ENCODE peak calls at places on chromosomes 2 and 18, in ten cellular contexts. B is heart left ventricle, P is PC-3, L is heart right ventricle, U is breast epithelium, A is A549, G is esophagus squamous epithelium, D is neural progenitor cell, F is astrocyte, I is right lobe of liver. W is an unnamed sample. For H3K4me1, the result is how much of the 10 kb centered on the place peaks cover.

GRCh38 chr2:37802899-37803379 is 122.1 kb upstream of the RMDN2 start:
- DNase-seq in D (no peak), L (no peak), F (peak), B (no peak), A (peak), U (no peak), P (peak), G (no peak), I (no peak), W (no peak)

GRCh38 chr2:12759248-12759647 is 42.5 kb downstream of the TRIB2 start:
- DNase-seq in L (no peak), A (no peak), U (no peak), D (no peak), B (no peak), P (peak), I (no peak), G (no peak), F (peak), W (no peak)

GRCh38 chr2:118784860-118785259 is 62.6 kb downstream of the EN1 start:
- DNase-seq in B (no peak), U (no peak), P (no peak), D (no peak), F (no peak), A (no peak), I (no peak), G (no peak), L (no peak), W (no peak)

GRCh38 chr2:64617631-64618151 is 36.0 kb downstream of the SERTAD2 start:
- DNase-seq in U (no peak), B (no peak), G (no peak), F (no peak), I (no peak), P (no peak), D (peak), L (no peak), A (no peak), W (no peak)

GRCh38 chr2:185268651-185269050 is 470.0 kb upstream of the FSIP2 start:
- DNase-seq in F (no peak), I (no peak), A (no peak), P (no peak), U (no peak), D (no peak), B (no peak), G (no peak), L (no peak), W (no peak)

GRCh38 chr2:61727746-61728145 is 126.1 kb downstream of the FAM161A start:
- DNase-seq in P (peak), G (no peak), U (no peak), D (no peak), F (peak), I (no peak), B (no peak), A (no peak), L (no peak), W (no peak)

GRCh38 chr2:108268001-108268400 is 20.7 kb upstream of the SULT1C2 start:
- DNase-seq in P (peak), G (no peak), L (no peak), U (no peak), B (no peak), D (no peak), F (peak), I (no peak), A (peak), W (no peak)

GRCh38 chr18:9757851-9758587 is 49.9 kb downstream of the RAB31 start:
- DNase-seq in D (no peak), P (no peak), L (no peak), B (no peak), F (peak), I (no peak), G (no peak), U (no peak), A (no peak), W (no peak)

GRCh38 chr2:207974214-207974600 is 51.1 kb downstream of the PLEKHM3 start:
- DNase-seq in B (no peak), L (no peak), P (no peak), D (no peak), A (no peak), U (no peak), G (no peak), F (no peak), I (no peak), W (no peak)

GRCh38 chr2:209547726-209548125 is 123.9 kb downstream of the MAP2 start:
- DNase-seq in L (no peak), U (no peak), A (no peak), F (no peak), D (no peak), I (no peak), G (no peak), P (no peak), B (no peak), W (no peak)

GRCh38 chr18:36511791-36512352 is 214.4 kb downstream of the FHOD3 start:
- DNase-seq in L (no peak), I (no peak), G (no peak), A (no peak), U (no peak), B (no peak), P (peak), D (no peak), F (no peak), W (no peak)

GRCh38 chr2:163774862-163775261 is 39.1 kb upstream of the FIGN start:
- DNase-seq in P (peak), D (no peak), B (no peak), A (peak), I (no peak), F (peak), G (no peak), U (no peak), L (no peak), W (no peak)

GRCh38 chr2:3076848-3077735 is 300.5 kb downstream of the EIPR1 start:
- DNase-seq in P (no peak), U (no peak), A (no peak), D (peak), I (no peak), B (no peak), L (no peak), F (no peak), G (no peak), W (no peak)

GRCh38 chr18:36662000-36662399 is 166.8 kb downstream of the TPGS2 start:
- DNase-seq in I (no peak), A (no peak), G (no peak), B (no peak), U (no peak), L (no peak), F (no peak), P (no peak), D (peak), W (no peak)

GRCh38 chr18:79496978-79497637 is 101.4 kb downstream of the NFATC1 start:
- DNase-seq in L (peak), A (no peak), G (no peak), P (no peak), F (peak), I (no peak), D (no peak), U (no peak), B (peak), W (peak)

GRCh38 chr2:11680181-11680900 is 10.3 kb upstream of the NTSR2 start:
- DNase-seq in A (no peak), I (no peak), F (no peak), G (no peak), B (no peak), D (no peak), U (no peak), P (no peak), L (no peak), W (peak)

GRCh38 chr2:85852979-85853498 is 35.8 kb downstream of the ST3GAL5 start:
- DNase-seq in F (no peak), B (peak), P (no peak), D (no peak), I (peak), G (peak), L (peak), A (no peak), U (peak), W (no peak)

GRCh38 chr2:4533806-4534205 is 830.4 kb downstream of the DCDC2C start:
- DNase-seq in U (no peak), D (no peak), I (no peak), G (no peak), F (no peak), A (no peak), P (no peak), B (no peak), L (no peak), W (no peak)

GRCh38 chr2:15940661-15941482 is 522 bp downstream of the MYCN start:
- DNase-seq in P (no peak), L (peak), G (no peak), U (no peak), B (no peak), I (peak), A (peak), F (no peak), D (peak), W (no peak)

GRCh38 chr2:195559431-195559914 is 97.6 kb upstream of the SLC39A10 start:
- DNase-seq in B (peak), I (no peak), D (no peak), U (no peak), L (peak), P (peak), G (no peak), A (no peak), F (peak), W (no peak)

GRCh38 chr2:46780411-46780800 is 135.2 kb downstream of the MCFD2 start:
- DNase-seq in A (no peak), I (no peak), P (no peak), G (no peak), L (peak), B (peak), F (no peak), U (peak), D (no peak), W (no peak)

GRCh38 chr2:223488814-223489213 is 113.3 kb downstream of the SCG2 start:
- DNase-seq in B (no peak), U (no peak), A (no peak), I (no peak), D (no peak), L (no peak), G (no peak), P (no peak), F (peak), W (no peak)

GRCh38 chr2:133293544-133294270 is 274.6 kb downstream of the NCKAP5 start:
- DNase-seq in G (no peak), I (no peak), P (no peak), B (no peak), L (no peak), D (no peak), U (no peak), F (no peak), A (no peak), W (no peak)

GRCh38 chr2:64283641-64284371 is 139.6 kb upstream of the PELI1 start:
- DNase-seq in U (no peak), L (no peak), F (no peak), B (peak), D (no peak), P (no peak), I (no peak), G (no peak), A (no peak), W (no peak)

GRCh38 chr2:74267068-74267467 is 68.7 kb downstream of the MTHFD2 start:
- DNase-seq in F (no peak), U (no peak), A (peak), G (no peak), P (peak), I (peak), L (no peak), B (no peak), D (peak), W (no peak)

GRCh38 chr2:132991464-132992045 is 321.6 kb upstream of the LYPD1 start:
- DNase-seq in I (no peak), U (peak), G (no peak), A (no peak), B (no peak), F (no peak), L (no peak), D (no peak), P (no peak), W (no peak)

GRCh38 chr2:73970850-73971471 is 13.7 kb upstream of the TET3 start:
- DNase-seq in L (peak), F (no peak), I (peak), P (no peak), G (no peak), U (peak), D (no peak), B (peak), A (no peak), W (peak)

GRCh38 chr2:168790226-168790902 is 12.1 kb upstream of the NOSTRIN start:
- DNase-seq in L (no peak), I (no peak), F (no peak), P (no peak), U (no peak), D (no peak), B (no peak), A (no peak), G (no peak), W (no peak)

GRCh38 chr18:38961880-38962279 is 1396.3 kb upstream of the CELF4 start:
- DNase-seq in L (no peak), U (no peak), A (no peak), G (no peak), B (no peak), F (no peak), D (peak), I (no peak), P (no peak), W (no peak)

GRCh38 chr18:79588636-79589481 is 90.7 kb upstream of the CTDP1 start:
- DNase-seq in U (peak), F (peak), B (peak), D (peak), L (peak), G (no peak), I (peak), P (peak), A (no peak), W (peak)

GRCh38 chr2:179239194-179239593 is 25.4 kb downstream of the SESTD1 start:
- DNase-seq in G (no peak), L (no peak), D (no peak), B (no peak), I (no peak), P (peak), U (no peak), A (no peak), F (peak), W (no peak)

GRCh38 chr2:158486150-158486969 is 29.6 kb downstream of the PKP4 start:
- DNase-seq in A (no peak), P (no peak), B (no peak), F (no peak), G (no peak), I (no peak), L (no peak), U (no peak), D (no peak), W (no peak)
- H3K4me1 ChIP-seq in A (half or more), P (under half), B (under half), F (under half), G (under half), I (under half), L (under half), U (under half), D (under half), W (under half)

DNA sequence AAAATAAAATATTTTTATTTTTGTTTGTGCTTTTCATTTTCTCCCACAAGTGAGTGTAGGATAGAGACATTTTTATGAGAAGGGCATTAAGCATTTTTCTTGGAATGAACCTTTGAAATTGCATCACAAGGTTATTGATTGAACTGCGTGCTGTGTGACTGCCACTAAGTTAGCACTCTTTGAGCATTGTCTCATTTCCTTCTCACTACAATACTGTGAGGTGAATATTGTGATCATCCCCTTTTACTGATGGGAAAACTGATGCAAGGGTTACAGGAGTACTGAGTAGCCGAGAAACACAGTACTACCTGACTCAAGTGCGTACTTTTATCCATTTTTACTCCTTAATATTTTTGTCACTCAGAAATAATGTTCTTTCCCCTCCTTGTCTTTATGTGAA is 2.0 kb downstream of the NBEAL1 start:
- DNase-seq in G (no peak), I (no peak), B (no peak), U (no peak), L (no peak), D (no peak), F (no peak), A (no peak), P (peak), W (no peak)
- TF ChIP-seq CTCF in G (no peak), I (no peak), B (no peak), U (no peak), L (no peak), D (no peak), F (no peak), A (no peak), P (no peak), W (no peak)

GRCh38 chr18:58862404-58862803 is 2.3 kb upstream of the ZNF532 start:
- DNase-seq in U (no peak), L (no peak), D (peak), B (no peak), A (no peak), P (no peak), F (no peak), I (no peak), G (no peak), W (no peak)
- H3K4me3 ChIP-seq in U (peak), L (peak), D (peak), B (peak), A (peak), P (peak), F (peak), I (no peak), G (peak), W (no peak)

GRCh38 chr2:19833978-19834377 is 67.8 kb downstream of the TTC32 start:
- DNase-seq in P (no peak), F (no peak), L (no peak), B (no peak), I (no peak), U (no peak), D (no peak), A (no peak), G (no peak), W (no peak)
- H3K4me1 ChIP-seq in P (under half), F (under half), L (under half), B (under half), I (under half), U (under half), D (under half), A (under half), G (under half), W (under half)

DNA sequence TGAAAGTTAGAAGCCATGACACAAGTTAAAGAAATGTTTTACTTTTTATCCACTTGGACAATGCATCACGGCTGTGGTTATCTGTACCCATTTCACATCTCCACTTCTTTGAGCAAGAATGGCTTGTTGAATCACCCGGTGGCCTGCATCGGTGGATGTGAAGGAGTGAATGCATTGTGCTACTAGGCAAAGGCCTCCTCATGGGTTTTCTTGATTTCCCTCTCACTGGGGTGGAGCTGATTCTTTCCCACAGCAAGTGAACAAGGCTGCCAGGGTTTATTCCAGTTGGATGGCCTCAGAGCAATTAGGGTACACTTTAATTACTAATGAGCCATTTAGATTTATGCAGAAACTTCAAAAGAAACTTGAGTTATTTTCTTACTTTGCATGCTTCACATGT is 387.2 kb downstream of the RND3 start:
- DNase-seq in P (no peak), B (no peak), G (no peak), F (no peak), I (no peak), A (no peak), L (no peak), D (peak), U (no peak), W (no peak)
- TF ChIP-seq CTCF in P (no peak), B (no peak), G (no peak), F (no peak), I (no peak), A (no peak), L (no peak), D (no peak), U (no peak), W (no peak)

DNA sequence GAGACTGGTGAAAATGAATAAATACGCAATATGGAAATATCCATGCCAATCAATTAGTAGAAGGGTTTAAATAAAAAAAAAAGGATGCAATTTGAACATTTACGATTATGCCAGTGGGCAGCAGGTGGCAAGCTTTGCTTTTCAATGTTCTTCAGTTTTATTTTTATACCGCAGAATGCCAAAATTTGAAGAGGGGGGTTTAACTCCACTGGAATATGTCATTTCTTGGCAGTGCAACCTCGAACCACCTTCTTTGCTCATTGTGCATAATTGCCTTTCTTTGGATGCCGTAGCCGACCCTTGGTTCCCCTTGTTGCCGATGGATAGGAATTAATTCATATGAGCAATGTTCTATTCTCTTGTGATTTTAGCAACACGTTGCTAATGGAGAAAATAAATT is 88.0 kb downstream of the LTBP1 start:
- DNase-seq in B (no peak), D (no peak), P (peak), U (no peak), F (peak), A (no peak), G (no peak), I (no peak), L (peak), W (no peak)
- H3K4me3 ChIP-seq in B (no peak), D (no peak), P (no peak), U (no peak), F (no peak), A (no peak), G (no peak), I (no peak), L (peak), W (no peak)